ENCODE peak calls at places on chromosomes 4 and X, in seven cellular contexts. A is A549, P is astrocyte of the spinal cord, Z is T-helper 2 cell, Q is hippocampal formation, O is omental fat pad, M is hypothalamus. B is an unnamed sample.
A peak's percentile ranks its signal among the peaks of the same experiment; 100 is the strongest.

GRCh38 chrX:19382500-19383145 is 38.9 kb downstream of the PDHA1 start:
- DNase-seq in A (peak; percentile 59), P (peak; percentile 11), Z (peak; percentile 30), Q (peak; percentile 17), O (no peak), M (no peak), B (peak; percentile 15)

GRCh38 chr4:83725076-83726074 is 189.5 kb downstream of the GPAT3 start:
- DNase-seq in A (no peak), P (no peak), Z (no peak), Q (no peak), O (no peak), M (no peak), B (no peak)

GRCh38 chr4:111943796-111944203 is 201.5 kb upstream of the FAM241A start:
- DNase-seq in A (peak; percentile 65), P (peak; percentile 17), Z (no peak), Q (no peak), O (no peak), M (no peak), B (no peak)

GRCh38 chr4:186643501-186644315 is 79.9 kb downstream of the FAT1 start:
- DNase-seq in A (peak; percentile 71), P (peak; percentile 74), Z (no peak), Q (no peak), O (no peak), M (no peak), B (no peak)

GRCh38 chr4:130922955-130923354 is 1827.0 kb downstream of the C4orf33 start:
- DNase-seq in A (no peak), P (no peak), Z (no peak), Q (no peak), O (no peak), M (no peak), B (no peak)

GRCh38 chr4:87353592-87353991 is 30.9 kb upstream of the HSD17B13 start:
- DNase-seq in A (peak; percentile 48), P (peak; percentile 67), Z (no peak), Q (no peak), O (no peak), M (no peak), B (peak; percentile 5)

GRCh38 chrX:10932842-10933440 is 178.2 kb upstream of the HCCS start:
- DNase-seq in A (no peak), P (no peak), Z (no peak), Q (no peak), O (no peak), M (no peak), B (no peak)

GRCh38 chrX:84362184-84362838 is 139.9 kb downstream of the HDX start:
- DNase-seq in A (no peak), P (no peak), Z (no peak), Q (no peak), O (no peak), M (no peak), B (no peak)

GRCh38 chr4:102815981-102816380 is 11.4 kb downstream of the UBE2D3 start:
- DNase-seq in A (peak; percentile 29), P (peak; percentile 86), Z (no peak), Q (no peak), O (no peak), M (no peak), B (no peak)

GRCh38 chrX:10288400-10288799 is 131.6 kb downstream of the CLCN4 start:
- DNase-seq in A (peak; percentile 33), P (peak; percentile 13), Z (no peak), Q (no peak), O (no peak), M (no peak), B (no peak)

GRCh38 chrX:133482345-133483041 is 67.2 kb upstream of the GPC4 start:
- DNase-seq in A (no peak), P (peak; percentile 51), Z (no peak), Q (no peak), O (no peak), M (no peak), B (no peak)

B was measured in stimulated activated naive B cell treated with anti-CD40 and anti-IgM and Interleukin-4, amounts not matched to agents 10 μg/mL and 1 μg/mL and 100 μg/mL, for 72 hours.